ENCODE peak calls at places on chromosomes 1 and 21, in four cellular contexts. R is NCI-H1436; C is activated T-helper 9 cell treated with anti-CD3 and anti-CD28 coated beads, Interleukin-2, amount 50 U/mL, for 16 hours; M is adipocyte. S is an unnamed sample.

GRCh38 chr1:111422546-111423391 is 4.8 kb downstream of the OVGP1 start:
- DNase-seq in C (no peak), R (no peak), M (peak), S (no peak)

GRCh38 chr1:182671779-182672486 is 12.5 kb downstream of the RGS8 start:
- DNase-seq in C (no peak), M (no peak), R (peak), S (peak)

GRCh38 chr1:172357753-172358152 is 62.7 kb upstream of the C1orf105 start:
- DNase-seq in M (peak), C (no peak), R (no peak), S (no peak)

GRCh38 chr1:71521655-71522264 is 440.9 kb upstream of the ZRANB2 start:
- DNase-seq in M (peak), C (no peak), R (peak), S (peak)

GRCh38 chr21:35428489-35428888 is 379.4 kb upstream of the RUNX1 start:
- DNase-seq in M (no peak), C (no peak), R (no peak), S (no peak)

GRCh38 chr1:237038211-237038610 is 3.8 kb upstream of the RYR2 start:
- DNase-seq in R (no peak), M (no peak), C (no peak), S (no peak)

GRCh38 chr1:54804471-54805132 is 3.5 kb upstream of the TTC22 start:
- DNase-seq in C (no peak), M (no peak), R (no peak), S (no peak)

GRCh38 chr1:203278087-203278884 is 27.0 kb upstream of the BTG2 start:
- DNase-seq in R (peak), C (no peak), M (peak), S (peak)

GRCh38 chr1:42784946-42785693 is at the start of gene TMEM269:
- DNase-seq in R (no peak), C (no peak), M (peak), S (no peak)

GRCh38 chr1:158013840-158014520 is 20.5 kb downstream of the KIRREL1 start:
- DNase-seq in R (no peak), M (peak), C (no peak), S (no peak)

GRCh38 chr1:196193891-196194559 is 414.2 kb downstream of the KCNT2 start:
- DNase-seq in C (no peak), R (no peak), M (peak), S (no peak)

GRCh38 chr1:151568626-151569088 is 28.5 kb downstream of the TUFT1 start:
- DNase-seq in R (no peak), C (no peak), M (no peak), S (no peak)

GRCh38 chr1:41381691-41382530 is 20.7 kb downstream of the FOXO6 start:
- DNase-seq in R (no peak), M (peak), C (peak), S (no peak)